ENCODE peak calls at places on chromosomes 5 and 9, in seven cellular contexts. V is neural progenitor cell, A is NT2/D1, B is gastrocnemius medialis, D is HCT116, X is epithelial cell of esophagus, R is IMR-90. M is an unnamed sample.

GRCh38 chr5:509632-510185 is 14.5 kb downstream of the SLC9A3 start:
- DNase-seq in V (no peak), D (no peak), R (no peak), A (no peak), B (no peak), X (no peak), M (no peak)

GRCh38 chr5:67902497-67902830 is 313.1 kb upstream of the PIK3R1 start:
- DNase-seq in V (no peak), B (no peak), X (no peak), D (no peak), A (no peak), R (no peak), M (no peak)

GRCh38 chr5:102223542-102224444 is 72.3 kb downstream of the SLCO4C1 start:
- DNase-seq in D (peak; percentile 41), R (peak; percentile 2), V (peak; percentile 64), X (peak; percentile 48), A (peak; percentile 20), B (no peak), M (peak; percentile 44)

GRCh38 chr5:180898621-180899246 is at the start of gene BTNL8:
- DNase-seq in X (peak; percentile 51), D (no peak), B (peak; percentile 7), A (no peak), R (no peak), V (no peak), M (no peak)

GRCh38 chr9:127915325-127915752 is 1.5 kb downstream of the ST6GALNAC4 start:
- DNase-seq in R (no peak), B (no peak), D (no peak), X (no peak), A (no peak), V (no peak), M (no peak)

GRCh38 chr9:70553718-70554673 is 139.5 kb upstream of the KLF9 start:
- DNase-seq in B (no peak), A (peak; percentile 71), D (no peak), X (peak; percentile 76), V (peak; percentile 39), R (peak; percentile 30), M (peak; percentile 63)

GRCh38 chr5:159510282-159510681 is 180.0 kb upstream of the IL12B start:
- DNase-seq in D (no peak), R (peak; percentile 85), B (peak; percentile 67), A (peak; percentile 85), X (peak; percentile 59), V (peak; percentile 93), M (peak; percentile 56)

GRCh38 chr5:54516051-54516645 is 1.4 kb upstream of the SNX18 start:
- DNase-seq in A (no peak), X (no peak), B (no peak), D (no peak), V (peak; percentile 51), R (peak; percentile 56), M (no peak)

GRCh38 chr5:6143523-6143922 is 234.8 kb downstream of the MED10 start:
- DNase-seq in D (no peak), X (no peak), R (no peak), A (no peak), V (peak; percentile 80), B (no peak), M (no peak)

GRCh38 chr9:87505869-87506678 is 8.4 kb downstream of the DAPK1 start:
- DNase-seq in V (no peak), X (no peak), R (no peak), B (no peak), D (no peak), A (no peak), M (no peak)

GRCh38 chr9:114364528-114365041 is 23.2 kb downstream of the AKNA start:
- DNase-seq in D (no peak), R (no peak), A (no peak), V (no peak), B (no peak), X (no peak), M (no peak)

GRCh38 chr9:93496285-93496684 is 42.9 kb upstream of the FAM120AOS start:
- DNase-seq in D (no peak), X (peak; percentile 70), A (no peak), V (no peak), R (no peak), B (no peak), M (no peak)

GRCh38 chr5:169350016-169350415 is 49.1 kb upstream of the SLIT3 start:
- DNase-seq in D (no peak), V (no peak), A (no peak), X (peak; percentile 82), B (no peak), R (peak; percentile 53), M (peak; percentile 65)

GRCh38 chr9:131669234-131670172 is 70.4 kb downstream of the RAPGEF1 start:
- DNase-seq in B (no peak), V (no peak), X (no peak), D (no peak), R (no peak), A (no peak), M (no peak)

GRCh38 chr9:113738898-113739604 is 137.1 kb upstream of the ZNF618 start:
- DNase-seq in D (no peak), X (no peak), B (no peak), V (peak; percentile 34), A (peak; percentile 27), R (no peak), M (peak; percentile 11)

GRCh38 chr5:38009754-38010386 is 170.0 kb upstream of the GDNF start:
- DNase-seq in A (no peak), R (no peak), D (no peak), B (no peak), X (no peak), V (no peak), M (no peak)

GRCh38 chr5:88376728-88377127 is 108.1 kb upstream of the TMEM161B start:
- DNase-seq in B (no peak), D (no peak), A (no peak), R (no peak), V (no peak), X (no peak), M (no peak)

GRCh38 chr9:114289571-114290481 is 33.1 kb upstream of the ORM1 start:
- DNase-seq in V (no peak), R (no peak), B (no peak), A (no peak), D (no peak), X (no peak), M (no peak)

GRCh38 chr5:157544623-157544989 is 31.0 kb downstream of the ADAM19 start:
- DNase-seq in D (no peak), X (no peak), R (no peak), V (no peak), A (no peak), B (no peak), M (no peak)

GRCh38 chr9:78295731-78296130 is 1.2 kb upstream of the PSAT1 start:
- DNase-seq in D (no peak), R (no peak), A (no peak), B (no peak), V (peak; percentile 34), X (no peak), M (no peak)
- H3K4me3 ChIP-seq in D (no peak overlapping the region), R (peak overlapping the region; percentile 50), A (peak overlapping the region; percentile 97), B (no peak overlapping the region), V (peak overlapping the region; percentile 82), X (no peak overlapping the region), M (peak overlapping the region; percentile 86)

DNA sequence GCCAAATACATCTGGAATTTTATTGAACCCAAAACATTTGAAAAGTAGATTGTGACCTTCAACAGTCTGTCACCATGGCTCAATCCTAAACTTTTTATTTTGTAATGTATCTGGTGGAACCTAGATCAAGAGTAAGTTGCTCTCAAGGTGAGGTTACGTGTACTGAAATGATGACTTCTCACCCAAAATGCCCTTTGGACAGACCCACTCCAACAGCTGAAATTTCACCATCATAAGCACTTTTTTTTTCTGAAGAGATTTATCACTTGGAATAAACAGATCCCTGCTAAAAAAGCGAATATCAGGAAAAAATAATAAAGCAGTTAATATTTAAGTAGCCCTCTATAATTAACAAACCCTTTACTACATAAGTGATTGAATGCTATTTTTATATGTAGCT is 155.0 kb upstream of the FBXL7 start:
- DNase-seq in D (no peak), B (no peak), R (no peak), A (no peak), V (no peak), X (no peak), M (no peak)
- H3K4me3 ChIP-seq in D (no peak overlapping the region), B (no peak overlapping the region), R (no peak overlapping the region), A (no peak overlapping the region), V (no peak overlapping the region), X (no peak overlapping the region), M (no peak overlapping the region)

GRCh38 chr5:78649220-78649700 is 688 bp upstream of the LHFPL2 start:
- DNase-seq in X (no peak), B (no peak), R (no peak), A (no peak), V (peak; percentile 58), D (no peak), M (no peak)

GRCh38 chr5:78647838-78648358 is 674 bp downstream of the LHFPL2 start:
- DNase-seq in V (peak; percentile 78), R (peak; percentile 54), X (peak; percentile 60), D (no peak), A (no peak), B (peak; percentile 24), M (peak; percentile 57)

GRCh38 chr5:78649816-78650561 is 1.4 kb upstream of the LHFPL2 start:
- DNase-seq in A (no peak), V (peak; percentile 32), D (no peak), X (no peak), B (no peak), R (peak; percentile 84), M (peak; percentile 65)

GRCh38 chr5:78648359-78649219 is at the start of gene LHFPL2:
- DNase-seq in X (peak; percentile 61), R (peak; percentile 68), D (no peak), B (peak; percentile 38), V (peak; percentile 95), A (peak; percentile 47), M (peak; percentile 83)

DNA sequence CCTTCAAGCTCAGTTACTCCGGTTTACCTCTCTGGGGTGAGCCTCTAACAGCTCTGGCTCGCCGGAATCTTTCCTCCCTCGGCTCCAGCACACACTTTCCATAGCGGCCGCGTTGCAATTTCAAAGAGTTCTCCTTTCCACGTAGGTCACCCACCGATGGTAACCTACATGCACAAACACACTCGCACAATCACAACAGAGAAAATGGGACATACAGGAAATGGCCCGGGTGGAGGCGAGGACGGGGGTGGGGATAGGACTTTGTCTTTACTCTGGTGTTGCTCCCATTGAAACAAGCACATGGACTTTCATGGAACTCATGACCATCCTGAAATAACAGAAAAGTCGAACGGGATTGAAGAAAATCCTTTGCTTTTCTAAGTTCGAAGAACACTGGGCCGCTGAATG is 1.2 kb downstream of the LHFPL2 start:
- DNase-seq in D (no peak), R (peak; percentile 47), V (peak; percentile 49), B (no peak), A (no peak), X (peak; percentile 31), M (peak; percentile 62)
- H3K4me3 ChIP-seq in D (peak overlapping the region; percentile 82), R (peak overlapping the region; percentile 95), V (peak overlapping the region; percentile 77), B (peak overlapping the region; percentile 95), A (peak overlapping the region; percentile 67), X (peak overlapping the region; percentile 75), M (peak overlapping the region; percentile 96)

GRCh38 chr5:16712178-16712577 is 95.4 kb upstream of the RETREG1 start:
- DNase-seq in D (no peak), R (no peak), B (no peak), V (peak; percentile 33), X (no peak), A (no peak), M (no peak)
- H3K4me3 ChIP-seq in D (no peak overlapping the region), R (no peak overlapping the region), B (no peak overlapping the region), V (peak overlapping the region; percentile 67), X (no peak overlapping the region), A (no peak overlapping the region), M (no peak overlapping the region)

M was measured in fibroblast of pulmonary artery.